ENCODE peak calls at places on chromosome 14, in four cellular contexts. D is lung, X is activated B cell treated with CpG ODN at 0.5 μM for 24 hours, H is WTC11. G is an unnamed sample.
A peak's percentile ranks its signal among the peaks of the same experiment; 100 is the strongest.

GRCh38 chr14:22994762-22995275 is 12.5 kb upstream of the AJUBA start:
- DNase-seq in D (peak; percentile 64), X (no peak), H (peak; percentile 32), G (no peak)

GRCh38 chr14:48672506-48672905 is 913.7 kb downstream of the RPS29 start:
- DNase-seq in D (no peak), X (no peak), H (no peak), G (no peak)

GRCh38 chr14:75059642-75060041 is 4.2 kb downstream of the ACYP1 start:
- DNase-seq in D (no peak), X (no peak), H (no peak), G (no peak)

GRCh38 chr14:23550827-23551265 is 719 bp downstream of the ZFHX2 start:
- DNase-seq in D (no peak), X (no peak), H (peak; percentile 59), G (no peak)

GRCh38 chr14:75242546-75243273 is 35.9 kb upstream of the FOS start:
- DNase-seq in D (no peak), X (no peak), H (no peak), G (peak; percentile 79)

GRCh38 chr14:91303091-91303923 is 58.8 kb upstream of the GPR68 start:
- DNase-seq in D (no peak), X (no peak), H (peak; percentile 100), G (no peak)

GRCh38 chr14:81946808-81947798 is 413.4 kb upstream of the SEL1L start:
- DNase-seq in D (no peak), X (no peak), H (no peak), G (no peak)

GRCh38 chr14:85529803-85530574 is at the start of gene FLRT2:
- DNase-seq in D (no peak), X (no peak), H (peak; percentile 33), G (no peak)

GRCh38 chr14:62689741-62690140 is 355.5 kb downstream of the KCNH5 start:
- DNase-seq in D (no peak), X (no peak), H (no peak), G (no peak)

GRCh38 chr14:93984070-93984469 is 7.7 kb upstream of the ASB2 start:
- DNase-seq in D (no peak), X (no peak), H (no peak), G (no peak)

GRCh38 chr14:55267816-55268215 is 3.4 kb upstream of the FBXO34 start:
- DNase-seq in D (peak; percentile 50), X (no peak), H (no peak), G (no peak)

GRCh38 chr14:34059925-34060746 is 109.3 kb upstream of the EGLN3 start:
- DNase-seq in D (peak; percentile 49), X (peak; percentile 20), H (peak; percentile 74), G (no peak)

GRCh38 chr14:65881642-65882041 is 469.1 kb downstream of the FUT8 start:
- DNase-seq in D (no peak), X (no peak), H (no peak), G (no peak)

GRCh38 chr14:61322011-61322798 is 826 bp downstream of the PRKCH start:
- DNase-seq in D (peak; percentile 68), X (no peak), H (peak; percentile 27), G (no peak)

GRCh38 chr14:104136472-104137296 is 1.7 kb upstream of the KIF26A start:
- DNase-seq in D (no peak), X (no peak), H (peak; percentile 28), G (no peak)

GRCh38 chr14:100747736-100748135 is 21.0 kb downstream of the DLK1 start:
- DNase-seq in D (no peak), X (no peak), H (no peak), G (no peak)

GRCh38 chr14:68559949-68560348 is 232.9 kb downstream of the ZFP36L1 start:
- DNase-seq in D (no peak), X (no peak), H (no peak), G (no peak)

GRCh38 chr14:99314623-99315022 is 42.6 kb upstream of the BCL11B start:
- DNase-seq in D (no peak), X (no peak), H (no peak), G (no peak)

GRCh38 chr14:103122578-103123127 is 608 bp upstream of the TNFAIP2 start:
- DNase-seq in D (no peak), X (no peak), H (no peak), G (no peak)

GRCh38 chr14:92540472-92541048 is 27.0 kb downstream of the RIN3 start:
- DNase-seq in D (peak; percentile 83), X (no peak), H (no peak), G (peak; percentile 97)

GRCh38 chr14:21069388-21070082 is 569 bp upstream of the ARHGEF40 start:
- DNase-seq in D (no peak), X (no peak), H (peak; percentile 71), G (no peak)

GRCh38 chr14:51444381-51445000 is 204.4 kb downstream of the TMX1 start:
- DNase-seq in D (no peak), X (no peak), H (no peak), G (no peak)

GRCh38 chr14:53845813-53846693 is 110.6 kb downstream of the BMP4 start:
- DNase-seq in D (no peak), X (no peak), H (no peak), G (no peak)

GRCh38 chr14:75661499-75661814 is 411 bp downstream of the TTLL5 start:
- DNase-seq in D (no peak), X (no peak), H (no peak), G (no peak)

GRCh38 chr14:68320495-68320894 is 472.4 kb downstream of the ZFP36L1 start:
- DNase-seq in D (no peak), X (no peak), H (no peak), G (no peak)

GRCh38 chr14:72804653-72805180 is 89.2 kb downstream of the DPF3 start:
- DNase-seq in D (no peak), X (no peak), H (no peak), G (no peak)

GRCh38 chr14:63909984-63910383 is 57.2 kb downstream of the SYNE2 start:
- DNase-seq in D (no peak), X (no peak), H (no peak), G (no peak)